ENCODE peak calls at places on chromosome 1, in eight cellular contexts. M is HS-27A; L is A549; Z is Panc1; Y is AG09309; N is CD4-positive, CD25-positive, alpha-beta regulatory T cell; U is fibroblast of pulmonary artery; D is Peyer's patch. J is an unnamed sample.

GRCh38 chr1:220711086-220711809 is 21.1 kb downstream of the C1orf115 start:
- DNase-seq in M (no peak), L (no peak), Z (no peak), Y (no peak), N (no peak), U (no peak), D (peak), J (no peak)

GRCh38 chr1:44810101-44810761 is 1.9 kb downstream of the BTBD19 start:
- DNase-seq in M (no peak), L (no peak), Z (no peak), Y (no peak), N (peak), U (no peak), D (peak), J (peak)

GRCh38 chr1:44571712-44572571 is 102.3 kb downstream of the TMEM53 start:
- DNase-seq in M (no peak), L (peak), Z (no peak), Y (no peak), N (peak), U (peak), D (no peak), J (no peak)

GRCh38 chr1:234108921-234109320 is 204.4 kb downstream of the SLC35F3 start:
- DNase-seq in M (no peak), L (peak), Z (peak), Y (no peak), N (no peak), U (no peak), D (no peak), J (no peak)

GRCh38 chr1:118984086-118984989 is 3.8 kb downstream of the TBX15 start:
- DNase-seq in M (no peak), L (no peak), Z (no peak), Y (no peak), N (no peak), U (no peak), D (no peak), J (no peak)

GRCh38 chr1:77085109-77085508 is 134.1 kb downstream of the PIGK start:
- DNase-seq in M (no peak), L (no peak), Z (no peak), Y (no peak), N (no peak), U (no peak), D (no peak), J (no peak)

GRCh38 chr1:171635661-171636060 is 13.6 kb downstream of the MYOCOS start:
- DNase-seq in M (no peak), L (no peak), Z (no peak), Y (no peak), N (no peak), U (no peak), D (no peak), J (peak)

GRCh38 chr1:38119000-38119399 is 72.4 kb upstream of the POU3F1 start:
- DNase-seq in M (no peak), L (no peak), Z (no peak), Y (no peak), N (no peak), U (no peak), D (no peak), J (no peak)

GRCh38 chr1:94514095-94514727 is 27.3 kb downstream of the F3 start:
- DNase-seq in M (no peak), L (peak), Z (peak), Y (no peak), N (no peak), U (peak), D (no peak), J (no peak)

GRCh38 chr1:219049411-219049943 is 124.2 kb upstream of the LYPLAL1 start:
- DNase-seq in M (no peak), L (no peak), Z (no peak), Y (no peak), N (no peak), U (no peak), D (no peak), J (no peak)

GRCh38 chr1:61083014-61083798 is 845 bp downstream of the NFIA start:
- DNase-seq in M (no peak), L (no peak), Z (no peak), Y (no peak), N (no peak), U (no peak), D (no peak), J (no peak)

GRCh38 chr1:240094043-240094722 is 2.5 kb downstream of the FMN2 start:
- DNase-seq in M (no peak), L (no peak), Z (no peak), Y (no peak), N (no peak), U (no peak), D (no peak), J (no peak)

GRCh38 chr1:192235127-192235526 is 76.9 kb downstream of the RGS18 start:
- DNase-seq in M (no peak), L (no peak), Z (no peak), Y (no peak), N (no peak), U (peak), D (no peak), J (no peak)

GRCh38 chr1:216723274-216723780 is at the start of gene ESRRG:
- DNase-seq in M (no peak), L (no peak), Z (no peak), Y (no peak), N (no peak), U (no peak), D (no peak), J (peak)

GRCh38 chr1:112712701-112713128 is 2.4 kb downstream of the PPM1J start:
- DNase-seq in M (no peak), L (no peak), Z (no peak), Y (no peak), N (no peak), U (no peak), D (no peak), J (no peak)

GRCh38 chr1:8423134-8423701 is 105.3 kb downstream of the SLC45A1 start:
- DNase-seq in M (no peak), L (peak), Z (no peak), Y (no peak), N (no peak), U (no peak), D (peak), J (peak)

GRCh38 chr1:165288301-165289120 is 68.0 kb downstream of the LMX1A start:
- DNase-seq in M (no peak), L (peak), Z (no peak), Y (no peak), N (no peak), U (no peak), D (no peak), J (no peak)

GRCh38 chr1:228647523-228648444 is 87.5 kb upstream of the RHOU start:
- DNase-seq in M (peak), L (peak), Z (peak), Y (no peak), N (peak), U (peak), D (no peak), J (peak)

GRCh38 chr1:147515046-147515869 is 26.0 kb upstream of the BCL9 start:
- DNase-seq in M (no peak), L (no peak), Z (no peak), Y (no peak), N (peak), U (peak), D (no peak), J (no peak)

GRCh38 chr1:100582943-100583342 is 45.0 kb downstream of the GPR88 start:
- DNase-seq in M (no peak), L (no peak), Z (no peak), Y (no peak), N (no peak), U (no peak), D (no peak), J (no peak)

GRCh38 chr1:200795151-200795550 is 56.5 kb downstream of the CAMSAP2 start:
- DNase-seq in M (no peak), L (no peak), Z (no peak), Y (no peak), N (no peak), U (peak), D (no peak), J (no peak)

GRCh38 chr1:226481133-226481532 is 67.4 kb upstream of the STUM start:
- DNase-seq in M (no peak), L (no peak), Z (no peak), Y (no peak), N (no peak), U (no peak), D (no peak), J (no peak)

GRCh38 chr1:219542828-219543518 is 69.9 kb downstream of the ZC3H11B start:
- DNase-seq in M (no peak), L (no peak), Z (no peak), Y (no peak), N (no peak), U (peak), D (no peak), J (no peak)

GRCh38 chr1:231590453-231591198 is 36.0 kb upstream of the DISC1 start:
- DNase-seq in M (no peak), L (peak), Z (peak), Y (peak), N (peak), U (peak), D (no peak), J (no peak)

GRCh38 chr1:49050041-49050440 is 273.4 kb upstream of the BEND5 start:
- DNase-seq in M (no peak), L (no peak), Z (no peak), Y (no peak), N (no peak), U (no peak), D (no peak), J (no peak)

GRCh38 chr1:114522264-114522575 is 11.2 kb upstream of the TRIM33 start:
- DNase-seq in M (no peak), L (no peak), Z (no peak), Y (no peak), N (no peak), U (no peak), D (no peak), J (no peak)

GRCh38 chr1:245062906-245063305 is 91.9 kb upstream of the KIF26B start:
- DNase-seq in M (no peak), L (no peak), Z (no peak), Y (no peak), N (no peak), U (no peak), D (no peak), J (no peak)

GRCh38 chr1:163928649-163929048 is 606.9 kb downstream of the NUF2 start:
- DNase-seq in M (no peak), L (no peak), Z (no peak), Y (no peak), N (no peak), U (no peak), D (no peak), J (no peak)

GRCh38 chr1:26289158-26290059 is 9.5 kb downstream of the SH3BGRL3 start:
- DNase-seq in M (no peak), L (no peak), Z (no peak), Y (no peak), N (peak), U (no peak), D (peak), J (peak)

J was measured in aorta.